ENCODE peak calls at places on chromosomes 5 and 9, in four cellular contexts. L, U, K and W are unnamed samples.

GRCh38 chr9:87229127-87229526 is 268.5 kb upstream of the DAPK1 start:
- DNase-seq in K (no peak), L (no peak), U (no peak), W (no peak)

GRCh38 chr9:90854637-90855036 is 53.0 kb downstream of the SYK start:
- DNase-seq in K (no peak), U (no peak), L (no peak), W (no peak)

GRCh38 chr9:134656334-134657034 is 14.9 kb downstream of the COL5A1 start:
- DNase-seq in K (no peak), L (no peak), U (no peak), W (no peak)

GRCh38 chr9:83508072-83508471 is 30.1 kb downstream of the FRMD3 start:
- DNase-seq in L (no peak), U (no peak), K (no peak), W (no peak)

GRCh38 chr5:168162464-168162863 is 129.0 kb upstream of the WWC1 start:
- DNase-seq in L (no peak), U (no peak), K (no peak), W (no peak)

GRCh38 chr9:86764230-86765039 is 182.9 kb downstream of the GAS1 start:
- DNase-seq in U (no peak), L (no peak), K (no peak), W (no peak)

GRCh38 chr5:164748861-164749260 is 1243.4 kb downstream of the MAT2B start:
- DNase-seq in U (no peak), K (no peak), L (no peak), W (no peak)

GRCh38 chr9:129178983-129179382 is 922 bp upstream of the IER5L start:
- DNase-seq in K (no peak), L (no peak), U (no peak), W (peak; percentile 45)

GRCh38 chr5:137834498-137834897 is 33.2 kb upstream of the MYOT start:
- DNase-seq in L (no peak), U (no peak), K (no peak), W (no peak)

GRCh38 chr5:130333089-130333488 is 428.8 kb downstream of the CHSY3 start:
- DNase-seq in L (no peak), K (no peak), U (no peak), W (no peak)

GRCh38 chr5:89755024-89755423 is 654.5 kb downstream of the CETN3 start:
- DNase-seq in U (no peak), K (no peak), L (no peak), W (no peak)

GRCh38 chr5:153147891-153148623 is 342.4 kb upstream of the GRIA1 start:
- DNase-seq in K (no peak), U (peak; percentile 25), L (no peak), W (peak; percentile 9)

GRCh38 chr5:112742424-112742823 is 4.7 kb downstream of the APC start:
- DNase-seq in K (no peak), L (no peak), U (no peak), W (no peak)

GRCh38 chr9:21682376-21682775 is 120.1 kb upstream of the MTAP start:
- DNase-seq in L (no peak), U (no peak), K (no peak), W (no peak)

GRCh38 chr9:113882636-113883164 is 6.6 kb downstream of the ZNF618 start:
- DNase-seq in U (no peak), L (no peak), K (no peak), W (no peak)

GRCh38 chr5:180689071-180689694 is 39.8 kb upstream of the FLT4 start:
- DNase-seq in L (no peak), U (no peak), K (peak; percentile 24), W (no peak)

GRCh38 chr9:98117984-98118639 is 910 bp downstream of the TRIM14 start:
- DNase-seq in L (no peak), K (no peak), U (no peak), W (no peak)

GRCh38 chr9:78811562-78812276 is 514.8 kb downstream of the PSAT1 start:
- DNase-seq in L (no peak), U (no peak), K (no peak), W (no peak)

GRCh38 chr5:172688735-172689572 is 47.9 kb downstream of the NEURL1B start:
- DNase-seq in K (no peak), L (peak; percentile 39), U (peak; percentile 50), W (no peak)

GRCh38 chr5:176373100-176373818 is 8.0 kb downstream of the ARL10 start:
- DNase-seq in K (no peak), U (no peak), L (peak; percentile 64), W (no peak)

GRCh38 chr5:141199359-141200235 is at the start of gene PCDHB11:
- DNase-seq in L (no peak), K (no peak), U (no peak), W (no peak)

GRCh38 chr9:95506438-95506691 is 10.4 kb downstream of the PTCH1 start:
- DNase-seq in L (no peak), U (peak; percentile 64), K (no peak), W (no peak)

GRCh38 chr5:126446498-126447224 is 23.5 kb downstream of the GRAMD2B start:
- DNase-seq in K (no peak), L (no peak), U (no peak), W (no peak)

GRCh38 chr5:72523960-72524582 is 16.9 kb upstream of the ZNF366 start:
- DNase-seq in L (no peak), U (no peak), K (no peak), W (no peak)

GRCh38 chr5:73858054-73858453 is 232.1 kb downstream of the ARHGEF28 start:
- DNase-seq in U (no peak), K (no peak), L (no peak), W (no peak)

DNA sequence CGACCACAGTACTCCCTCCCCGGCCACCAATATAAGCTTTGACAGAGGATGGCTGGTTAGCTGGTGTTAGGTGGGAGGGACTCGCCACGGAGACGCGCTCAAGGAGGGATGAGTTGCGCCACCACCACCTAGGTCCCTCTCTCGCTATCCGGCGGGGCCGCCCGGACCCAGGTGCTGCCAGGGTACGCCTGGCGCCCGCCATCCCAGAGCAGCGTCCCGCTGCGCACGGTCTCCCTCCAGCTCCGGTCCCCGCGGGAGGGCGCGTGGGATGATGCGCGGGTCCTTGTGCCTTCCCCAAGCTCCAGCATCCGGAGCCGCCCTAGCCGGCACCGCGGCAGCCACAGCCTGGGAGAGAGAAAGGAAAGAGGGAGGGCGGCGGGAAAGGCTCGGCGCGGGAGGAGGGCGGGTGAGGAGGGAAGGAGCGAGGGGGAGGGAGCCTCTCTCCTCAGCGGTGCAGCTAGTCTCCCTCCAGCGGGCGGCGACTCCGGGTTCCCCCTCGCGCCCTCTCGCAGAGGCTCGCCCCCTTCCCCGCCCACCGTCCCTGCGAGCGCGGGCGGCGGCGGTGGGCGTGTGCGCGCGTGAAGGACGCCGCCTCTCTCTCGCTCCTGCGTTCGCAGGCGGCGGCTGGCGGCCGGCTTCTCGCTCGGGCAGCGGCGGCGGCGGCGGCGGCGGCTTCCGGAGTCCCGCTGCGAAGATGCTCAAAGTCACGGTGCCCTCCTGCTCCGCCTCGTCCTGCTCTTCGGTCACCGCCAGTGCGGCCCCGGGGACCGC is at the start of gene CAMK4:
- DNase-seq in L (peak; percentile 45), U (peak; percentile 54), K (peak; percentile 21), W (peak; percentile 58)
- TF ChIP-seq CTCF in L (no peak), U (no peak), K (no peak), W (peak; percentile 13)

GRCh38 chr5:67375606-67376005 is 179.0 kb upstream of the CD180 start:
- DNase-seq in L (no peak), K (no peak), U (no peak), W (no peak)
- TF ChIP-seq CTCF in L (no peak), K (no peak), U (no peak), W (no peak)

GRCh38 chr5:145796318-145796717 is 38.8 kb downstream of the PRELID2 start:
- DNase-seq in K (no peak), U (no peak), L (no peak), W (no peak)

GRCh38 chr5:145801195-145801594 is 33.9 kb downstream of the PRELID2 start:
- DNase-seq in K (no peak), U (no peak), L (no peak), W (no peak)

GRCh38 chr5:145793574-145793973 is 41.6 kb downstream of the PRELID2 start:
- DNase-seq in K (no peak), U (no peak), L (no peak), W (no peak)

GRCh38 chr5:145800181-145800580 is 35.0 kb downstream of the PRELID2 start:
- DNase-seq in L (no peak), K (no peak), U (no peak), W (no peak)

DNA sequence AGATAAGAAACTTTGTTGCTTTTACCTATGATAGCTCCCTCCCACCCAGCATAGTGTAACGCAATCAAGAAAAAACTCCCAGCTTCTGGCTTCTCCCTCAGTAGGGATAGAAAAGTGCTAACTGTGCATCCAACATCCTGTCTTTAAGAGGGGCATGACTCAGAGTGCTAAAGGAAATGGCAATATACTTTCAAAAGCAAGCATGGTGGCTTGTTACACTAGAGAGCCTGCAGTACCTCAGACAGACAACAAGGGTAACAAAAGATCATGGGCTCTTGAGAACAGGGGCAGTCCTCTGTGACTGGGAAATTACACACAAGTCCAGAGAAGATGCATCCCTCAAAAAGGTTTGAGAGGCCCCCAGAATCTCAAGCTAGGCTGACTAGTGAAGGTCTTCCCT is 37.8 kb downstream of the PRELID2 start:
- DNase-seq in K (no peak), U (no peak), L (no peak), W (no peak)
- TF ChIP-seq CTCF in K (no peak), U (no peak), L (no peak), W (no peak)

GRCh38 chr5:1134478-1134877 is 22.6 kb upstream of the SLC12A7 start:
- DNase-seq in L (no peak), U (no peak), K (no peak), W (no peak)
- TF ChIP-seq CTCF in L (no peak), U (no peak), K (no peak), W (peak; percentile 41)

GRCh38 chr5:132305420-132305819 is 11.2 kb downstream of the SLC22A4 start:
- DNase-seq in U (no peak), K (no peak), L (no peak), W (no peak)
- TF ChIP-seq CTCF in U (no peak), K (no peak), L (no peak), W (no peak)

DNA sequence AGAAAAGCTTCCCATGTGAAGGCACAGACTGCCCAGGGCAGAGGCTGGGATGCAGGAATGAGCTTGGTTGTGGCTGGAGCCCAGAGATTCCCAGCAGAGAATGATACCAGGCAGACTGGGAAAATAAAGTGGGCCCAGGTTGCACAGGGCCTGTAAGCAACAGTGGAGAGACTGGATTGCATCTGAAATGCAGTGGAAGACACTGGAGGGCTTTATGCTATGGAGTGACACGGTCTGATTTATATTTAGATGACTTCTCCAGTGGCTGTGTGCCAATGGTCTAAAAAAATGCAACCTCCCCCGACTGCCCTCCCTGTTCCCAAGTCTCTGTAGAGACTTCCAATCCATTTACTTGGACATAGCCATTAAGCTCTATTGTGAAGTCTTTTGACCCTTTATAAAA is 951.1 kb upstream of the DMAC1 start:
- DNase-seq in U (no peak), K (no peak), L (no peak), W (no peak)
- TF ChIP-seq CTCF in U (no peak), K (no peak), L (no peak), W (no peak)

DNA sequence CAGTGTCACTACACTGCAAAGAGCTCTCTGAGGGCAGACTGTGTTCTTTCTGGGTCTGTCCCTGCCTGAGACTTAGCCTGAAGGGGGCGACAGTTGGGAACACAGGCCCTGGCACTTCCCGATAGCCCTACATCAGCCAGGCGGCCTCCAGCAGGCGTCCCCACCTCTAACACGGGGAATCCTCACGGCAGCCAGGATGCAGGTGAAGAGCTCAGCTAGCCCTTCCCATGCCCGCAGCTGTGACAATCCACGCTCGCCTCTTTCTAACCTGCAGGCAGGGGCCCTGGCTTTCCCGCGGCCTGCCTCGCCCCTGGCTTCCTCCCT is 5.9 kb downstream of the MED22 start:
- DNase-seq in U (no peak), L (no peak), K (no peak), W (no peak)
- TF ChIP-seq CTCF in U (no peak), L (no peak), K (no peak), W (no peak)